ENCODE peak calls at places on chromosomes 3 and 15, in four cellular contexts. R, F, C and N are unnamed samples.

GRCh38 chr15:36251450-36251849 is 328.0 kb upstream of the CDIN1 start:
- DNase-seq in R (no peak), F (no peak), C (no peak), N (no peak)

GRCh38 chr15:96046620-96047240 is 283.8 kb upstream of the NR2F2 start:
- DNase-seq in R (no peak), F (no peak), C (no peak), N (no peak)

GRCh38 chr3:107753494-107753893 is 230.7 kb downstream of the BBX start:
- DNase-seq in R (no peak), F (no peak), C (no peak), N (peak)

GRCh38 chr3:195855471-195856409 is 44.0 kb upstream of the MUC4 start:
- DNase-seq in R (no peak), F (no peak), C (no peak), N (no peak)

GRCh38 chr3:100245932-100246331 is 14.9 kb upstream of the TBC1D23 start:
- DNase-seq in R (no peak), F (no peak), C (no peak), N (no peak)

GRCh38 chr3:72892081-72892763 is 4.4 kb downstream of the GXYLT2 start:
- DNase-seq in R (no peak), F (no peak), C (no peak), N (no peak)

GRCh38 chr3:124248471-124249028 is 256.6 kb upstream of the ROPN1 start:
- DNase-seq in R (no peak), F (no peak), C (no peak), N (peak)

GRCh38 chr15:43067717-43068461 is 37.9 kb downstream of the UBR1 start:
- DNase-seq in R (no peak), F (no peak), C (no peak), N (no peak)

GRCh38 chr3:147120029-147120428 is 286.3 kb downstream of the ZIC4 start:
- DNase-seq in R (no peak), F (no peak), C (no peak), N (no peak)

GRCh38 chr15:70783610-70784021 is 20.3 kb upstream of the UACA start:
- DNase-seq in R (peak), F (no peak), C (no peak), N (peak)

GRCh38 chr3:72186485-72186864 is 401.5 kb upstream of the PROK2 start:
- DNase-seq in R (no peak), F (no peak), C (no peak), N (no peak)

GRCh38 chr15:57969355-57969754 is 96.2 kb downstream of the ALDH1A2 start:
- DNase-seq in R (no peak), F (no peak), C (no peak), N (no peak)

GRCh38 chr15:36458406-36458805 is 121.0 kb upstream of the CDIN1 start:
- DNase-seq in R (no peak), F (no peak), C (no peak), N (no peak)

GRCh38 chr3:156175570-156175969 is 55.2 kb downstream of the KCNAB1 start:
- DNase-seq in R (no peak), F (no peak), C (no peak), N (no peak)

GRCh38 chr15:66369773-66370651 is 13.5 kb upstream of the TIPIN start:
- DNase-seq in R (no peak), F (no peak), C (no peak), N (no peak)

GRCh38 chr15:42084465-42085235 is 9.7 kb downstream of the PLA2G4D start:
- DNase-seq in R (peak), F (no peak), C (peak), N (peak)

GRCh38 chr15:59522988-59523461 is 85.0 kb downstream of the FAM81A start:
- DNase-seq in R (no peak), F (no peak), C (no peak), N (no peak)

GRCh38 chr3:166013073-166013679 is 176.0 kb upstream of the BCHE start:
- DNase-seq in R (no peak), F (no peak), C (no peak), N (no peak)

GRCh38 chr3:16801223-16801622 is 83.5 kb upstream of the PLCL2 start:
- DNase-seq in R (no peak), F (no peak), C (no peak), N (no peak)

GRCh38 chr3:187594272-187594671 is 75.9 kb downstream of the SST start:
- DNase-seq in R (no peak), F (no peak), C (no peak), N (no peak)

GRCh38 chr15:38745136-38745535 is 180.5 kb upstream of the RASGRP1 start:
- DNase-seq in R (no peak), F (no peak), C (no peak), N (no peak)

GRCh38 chr3:13335062-13335461 is 85.1 kb downstream of the NUP210 start:
- DNase-seq in R (no peak), F (no peak), C (no peak), N (no peak)

GRCh38 chr3:120090422-120090821 is 3.8 kb downstream of the GSK3B start:
- DNase-seq in R (no peak), F (no peak), C (no peak), N (no peak)

GRCh38 chr3:178623666-178624255 is 87.5 kb downstream of the KCNMB2 start:
- DNase-seq in R (no peak), F (no peak), C (no peak), N (no peak)

GRCh38 chr3:66153471-66153870 is 67.3 kb upstream of the SLC25A26 start:
- DNase-seq in R (no peak), F (no peak), C (no peak), N (no peak)

GRCh38 chr3:143070977-143071551 is 48.5 kb upstream of the CHST2 start:
- DNase-seq in R (no peak), F (no peak), C (no peak), N (no peak)

GRCh38 chr3:49882182-49882581 is 12.5 kb upstream of the CAMKV start:
- DNase-seq in R (no peak), F (no peak), C (no peak), N (no peak)

GRCh38 chr3:14925729-14926591 is 21.4 kb upstream of the NR2C2 start:
- DNase-seq in R (no peak), F (peak), C (no peak), N (no peak)

GRCh38 chr3:25468866-25469319 is 40.8 kb downstream of the RARB start:
- DNase-seq in R (no peak), F (no peak), C (peak), N (peak)

GRCh38 chr3:66638717-66639116 is 137.9 kb upstream of the LRIG1 start:
- DNase-seq in R (no peak), F (no peak), C (no peak), N (no peak)

GRCh38 chr3:123123716-123124616 is 57.1 kb downstream of the PDIA5 start:
- DNase-seq in R (no peak), F (no peak), C (no peak), N (no peak)

GRCh38 chr15:48052871-48053383 is 67.9 kb upstream of the SLC24A5 start:
- DNase-seq in R (no peak), F (no peak), C (no peak), N (no peak)